ENCODE peak calls at places on chromosomes 16 and 17, in ten cellular contexts. Z, U, B, I, G, T, R, E, M and O are unnamed samples.

GRCh38 chr16:83199012-83199411 is 572.2 kb downstream of the CDH13 start:
- DNase-seq in I (no peak), R (no peak), M (no peak), B (no peak), E (no peak), T (no peak), G (no peak), U (no peak), Z (no peak), O (no peak)

GRCh38 chr16:81680444-81681263 is 98.4 kb upstream of the PLCG2 start:
- DNase-seq in R (no peak), T (no peak), I (no peak), Z (no peak), M (no peak), B (no peak), U (no peak), G (no peak), E (no peak), O (no peak)

GRCh38 chr16:78127130-78127529 is 27.7 kb downstream of the WWOX start:
- DNase-seq in M (no peak), E (no peak), B (no peak), Z (no peak), U (no peak), G (peak), R (no peak), T (no peak), I (no peak), O (no peak)

GRCh38 chr17:76709077-76709950 is 1.5 kb downstream of the MXRA7 start:
- DNase-seq in T (peak), Z (no peak), R (no peak), E (peak), I (peak), B (no peak), M (peak), G (peak), U (no peak), O (peak)

GRCh38 chr16:20409398-20410152 is at the start of gene ACSM5:
- DNase-seq in T (no peak), G (no peak), B (no peak), I (no peak), E (peak), U (no peak), M (peak), Z (no peak), R (no peak), O (peak)

GRCh38 chr17:1813088-1813487 is 16.6 kb downstream of the SMYD4 start:
- DNase-seq in G (peak), M (no peak), R (no peak), I (no peak), T (no peak), E (no peak), B (no peak), U (no peak), Z (no peak), O (no peak)

GRCh38 chr16:1175566-1176279 is 22.8 kb downstream of the CACNA1H start:
- DNase-seq in U (no peak), I (no peak), Z (no peak), E (no peak), R (no peak), B (no peak), G (no peak), M (no peak), T (no peak), O (no peak)

GRCh38 chr17:39676198-39676819 is 8.1 kb downstream of the PNMT start:
- DNase-seq in I (peak), G (no peak), U (no peak), E (no peak), R (no peak), M (peak), T (peak), B (peak), Z (no peak), O (peak)

GRCh38 chr16:89193576-89194293 is 6.6 kb downstream of the SLC22A31 start:
- DNase-seq in U (no peak), R (no peak), G (no peak), E (no peak), T (no peak), B (peak), Z (no peak), M (no peak), I (no peak), O (no peak)

GRCh38 chr17:44248220-44248529 is 19.8 kb downstream of the SLC4A1 start:
- DNase-seq in I (no peak), Z (no peak), U (no peak), T (no peak), B (no peak), G (no peak), E (no peak), R (no peak), M (no peak), O (no peak)

GRCh38 chr16:4654387-4654901 is 29.8 kb downstream of the MGRN1 start:
- DNase-seq in I (peak), T (no peak), M (no peak), B (no peak), R (no peak), Z (no peak), E (no peak), G (no peak), U (no peak), O (no peak)

GRCh38 chr16:80594756-80595155 is 54.0 kb downstream of the DYNLRB2 start:
- DNase-seq in U (no peak), I (no peak), B (no peak), T (no peak), E (no peak), R (no peak), M (no peak), Z (no peak), G (no peak), O (no peak)

GRCh38 chr17:75457047-75457654 is 716 bp downstream of the TMEM94 start:
- DNase-seq in Z (no peak), M (peak), E (no peak), G (peak), U (no peak), R (peak), T (no peak), I (no peak), B (peak), O (no peak)

GRCh38 chr17:79749958-79750357 is 19.2 kb downstream of the ENPP7 start:
- DNase-seq in U (no peak), T (no peak), Z (no peak), E (no peak), B (no peak), G (no peak), I (no peak), R (no peak), M (no peak), O (no peak)

GRCh38 chr16:84943620-84944019 is 67.7 kb downstream of the ZDHHC7 start:
- DNase-seq in M (no peak), G (no peak), U (no peak), Z (no peak), R (no peak), I (no peak), E (no peak), B (no peak), T (no peak), O (no peak)

GRCh38 chr17:50318551-50319310 is 27.2 kb upstream of the XYLT2 start:
- DNase-seq in U (no peak), R (no peak), Z (peak), T (no peak), G (no peak), I (no peak), B (peak), E (no peak), M (peak), O (no peak)

GRCh38 chr17:19412510-19412909 is 1.5 kb downstream of the RNF112 start:
- DNase-seq in B (no peak), R (no peak), M (no peak), Z (no peak), U (no peak), E (no peak), I (no peak), G (no peak), T (no peak), O (no peak)

GRCh38 chr17:82891911-82892310 is 52.1 kb upstream of the ZNF750 start:
- DNase-seq in Z (no peak), G (no peak), I (no peak), T (no peak), M (no peak), R (no peak), U (no peak), E (no peak), B (no peak), O (no peak)

GRCh38 chr17:17701658-17702057 is 20.4 kb downstream of the RAI1 start:
- DNase-seq in R (no peak), M (no peak), T (no peak), Z (no peak), E (no peak), G (no peak), I (no peak), B (no peak), U (no peak), O (no peak)

GRCh38 chr17:29005936-29006438 is at the start of gene SEZ6:
- DNase-seq in R (peak), Z (peak), E (no peak), I (peak), U (peak), B (peak), M (peak), G (peak), T (peak), O (peak)